ENCODE peak calls at places on chromosome 17, in nine cellular contexts. One of them, this sample, is unnamed.
A peak's percentile ranks its signal among the peaks of the same experiment; 100 is the strongest.

GRCh38 chr17:77036136-77036840 is 104.5 kb upstream of the SEC14L1 start:
- DNase-seq in tibial nerve: no peak
- DNase-seq in CD4-positive, alpha-beta memory T cell: no peak
- DNase-seq in lower lobe of right lung: no peak
- DNase-seq in neural progenitor cell: no peak
- DNase-seq in heart left ventricle: no peak
- DNase-seq in neuronal stem cell: no peak
- DNase-seq in tibial artery: no peak
- DNase-seq in IMR-90: no peak
- DNase-seq in this sample: no peak

GRCh38 chr17:48176456-48176855 is 68.9 kb downstream of the SNX11 start:
- DNase-seq in tibial nerve: no peak
- DNase-seq in CD4-positive, alpha-beta memory T cell: no peak
- DNase-seq in lower lobe of right lung: no peak
- DNase-seq in neural progenitor cell: no peak
- DNase-seq in heart left ventricle: no peak
- DNase-seq in neuronal stem cell: no peak
- DNase-seq in tibial artery: no peak
- DNase-seq in IMR-90: no peak
- DNase-seq in this sample: no peak

GRCh38 chr17:65479282-65479681 is 82.2 kb downstream of the AXIN2 start:
- DNase-seq in tibial nerve: no peak
- DNase-seq in CD4-positive, alpha-beta memory T cell: no peak
- DNase-seq in lower lobe of right lung: no peak
- DNase-seq in neural progenitor cell: no peak
- DNase-seq in heart left ventricle: no peak
- DNase-seq in neuronal stem cell: no peak
- DNase-seq in tibial artery: no peak
- DNase-seq in IMR-90: no peak
- DNase-seq in this sample: no peak

GRCh38 chr17:61232871-61233270 is 166.8 kb upstream of the TBX2 start:
- DNase-seq in tibial nerve: no peak
- DNase-seq in CD4-positive, alpha-beta memory T cell: no peak
- DNase-seq in lower lobe of right lung: no peak
- DNase-seq in neural progenitor cell: no peak
- DNase-seq in heart left ventricle: no peak
- DNase-seq in neuronal stem cell: no peak
- DNase-seq in tibial artery: no peak
- DNase-seq in IMR-90: peak; percentile 72
- DNase-seq in this sample: no peak

GRCh38 chr17:16932611-16933010 is 39.3 kb downstream of the TNFRSF13B start:
- DNase-seq in tibial nerve: no peak
- DNase-seq in CD4-positive, alpha-beta memory T cell: no peak
- DNase-seq in lower lobe of right lung: no peak
- DNase-seq in neural progenitor cell: no peak
- DNase-seq in heart left ventricle: no peak
- DNase-seq in neuronal stem cell: no peak
- DNase-seq in tibial artery: no peak
- DNase-seq in IMR-90: no peak
- DNase-seq in this sample: no peak

GRCh38 chr17:7440823-7441174 is 1.5 kb downstream of the FGF11 start:
- DNase-seq in tibial nerve: no peak
- DNase-seq in CD4-positive, alpha-beta memory T cell: no peak
- DNase-seq in lower lobe of right lung: no peak
- DNase-seq in neural progenitor cell: peak; percentile 66
- DNase-seq in heart left ventricle: peak; percentile 51
- DNase-seq in neuronal stem cell: no peak
- DNase-seq in tibial artery: no peak
- DNase-seq in IMR-90: no peak
- DNase-seq in this sample: no peak

GRCh38 chr17:29138184-29138955 is 41.8 kb downstream of the MYO18A start:
- DNase-seq in tibial nerve: no peak
- DNase-seq in CD4-positive, alpha-beta memory T cell: peak; percentile 26
- DNase-seq in lower lobe of right lung: no peak
- DNase-seq in neural progenitor cell: no peak
- DNase-seq in heart left ventricle: no peak
- DNase-seq in neuronal stem cell: no peak
- DNase-seq in tibial artery: peak; percentile 62
- DNase-seq in IMR-90: peak; percentile 68
- DNase-seq in this sample: no peak

GRCh38 chr17:28488884-28489276 is 15.4 kb downstream of the SLC13A2 start:
- DNase-seq in tibial nerve: no peak
- DNase-seq in CD4-positive, alpha-beta memory T cell: no peak
- DNase-seq in lower lobe of right lung: no peak
- DNase-seq in neural progenitor cell: no peak
- DNase-seq in heart left ventricle: no peak
- DNase-seq in neuronal stem cell: no peak
- DNase-seq in tibial artery: no peak
- DNase-seq in IMR-90: no peak
- DNase-seq in this sample: no peak

GRCh38 chr17:62882878-62883277 is 74.8 kb upstream of the MARCHF10 start:
- DNase-seq in tibial nerve: no peak
- DNase-seq in CD4-positive, alpha-beta memory T cell: no peak
- DNase-seq in lower lobe of right lung: no peak
- DNase-seq in neural progenitor cell: no peak
- DNase-seq in heart left ventricle: no peak
- DNase-seq in neuronal stem cell: no peak
- DNase-seq in tibial artery: no peak
- DNase-seq in IMR-90: peak; percentile 54
- DNase-seq in this sample: no peak

GRCh38 chr17:17555906-17556305 is 35.6 kb downstream of the PEMT start:
- DNase-seq in tibial nerve: no peak
- DNase-seq in CD4-positive, alpha-beta memory T cell: no peak
- DNase-seq in lower lobe of right lung: no peak
- DNase-seq in neural progenitor cell: no peak
- DNase-seq in heart left ventricle: no peak
- DNase-seq in neuronal stem cell: no peak
- DNase-seq in tibial artery: no peak
- DNase-seq in IMR-90: no peak
- DNase-seq in this sample: no peak

GRCh38 chr17:9258115-9259020 is 237.1 kb downstream of the NTN1 start:
- DNase-seq in tibial nerve: no peak
- DNase-seq in CD4-positive, alpha-beta memory T cell: no peak
- DNase-seq in lower lobe of right lung: no peak
- DNase-seq in neural progenitor cell: no peak
- DNase-seq in heart left ventricle: no peak
- DNase-seq in neuronal stem cell: no peak
- DNase-seq in tibial artery: no peak
- DNase-seq in IMR-90: no peak
- DNase-seq in this sample: peak; percentile 19

GRCh38 chr17:9255838-9256237 is 234.5 kb downstream of the NTN1 start:
- DNase-seq in tibial nerve: no peak
- DNase-seq in CD4-positive, alpha-beta memory T cell: no peak
- DNase-seq in lower lobe of right lung: no peak
- DNase-seq in neural progenitor cell: no peak
- DNase-seq in heart left ventricle: no peak
- DNase-seq in neuronal stem cell: no peak
- DNase-seq in tibial artery: no peak
- DNase-seq in IMR-90: no peak
- DNase-seq in this sample: no peak

GRCh38 chr17:9254841-9255240 is 233.5 kb downstream of the NTN1 start:
- DNase-seq in tibial nerve: no peak
- DNase-seq in CD4-positive, alpha-beta memory T cell: no peak
- DNase-seq in lower lobe of right lung: no peak
- DNase-seq in neural progenitor cell: no peak
- DNase-seq in heart left ventricle: no peak
- DNase-seq in neuronal stem cell: no peak
- DNase-seq in tibial artery: no peak
- DNase-seq in IMR-90: no peak
- DNase-seq in this sample: no peak

GRCh38 chr17:9256361-9256943 is 235.1 kb downstream of the NTN1 start:
- DNase-seq in tibial nerve: no peak
- DNase-seq in CD4-positive, alpha-beta memory T cell: no peak
- DNase-seq in lower lobe of right lung: no peak
- DNase-seq in neural progenitor cell: no peak
- DNase-seq in heart left ventricle: no peak
- DNase-seq in neuronal stem cell: no peak
- DNase-seq in tibial artery: no peak
- DNase-seq in IMR-90: no peak
- DNase-seq in this sample: no peak

GRCh38 chr17:9256944-9257629 is 235.8 kb downstream of the NTN1 start:
- DNase-seq in tibial nerve: no peak
- DNase-seq in CD4-positive, alpha-beta memory T cell: no peak
- DNase-seq in lower lobe of right lung: no peak
- DNase-seq in neural progenitor cell: no peak
- DNase-seq in heart left ventricle: no peak
- DNase-seq in neuronal stem cell: no peak
- DNase-seq in tibial artery: no peak
- DNase-seq in IMR-90: peak; percentile 52
- DNase-seq in this sample: no peak
- H3K4me3 ChIP-seq in tibial nerve: no peak overlapping the region
- H3K4me3 ChIP-seq in CD4-positive, alpha-beta memory T cell: no peak overlapping the region
- H3K4me3 ChIP-seq in lower lobe of right lung: no peak overlapping the region
- H3K4me3 ChIP-seq in neural progenitor cell: no peak overlapping the region
- H3K4me3 ChIP-seq in heart left ventricle: no peak overlapping the region
- H3K4me3 ChIP-seq in neuronal stem cell: no peak overlapping the region
- H3K4me3 ChIP-seq in tibial artery: no peak overlapping the region
- H3K4me3 ChIP-seq in IMR-90: no peak overlapping the region
- H3K4me3 ChIP-seq in this sample: no peak overlapping the region

GRCh38 chr17:67881083-67881482 is 55.8 kb downstream of the BPTF start:
- DNase-seq in tibial nerve: no peak
- DNase-seq in CD4-positive, alpha-beta memory T cell: no peak
- DNase-seq in lower lobe of right lung: no peak
- DNase-seq in neural progenitor cell: no peak
- DNase-seq in heart left ventricle: no peak
- DNase-seq in neuronal stem cell: no peak
- DNase-seq in tibial artery: no peak
- DNase-seq in IMR-90: no peak
- DNase-seq in this sample: no peak

GRCh38 chr17:67879662-67880061 is 54.4 kb downstream of the BPTF start:
- DNase-seq in tibial nerve: no peak
- DNase-seq in CD4-positive, alpha-beta memory T cell: no peak
- DNase-seq in lower lobe of right lung: no peak
- DNase-seq in neural progenitor cell: no peak
- DNase-seq in heart left ventricle: no peak
- DNase-seq in neuronal stem cell: no peak
- DNase-seq in tibial artery: no peak
- DNase-seq in IMR-90: no peak
- DNase-seq in this sample: no peak

DNA sequence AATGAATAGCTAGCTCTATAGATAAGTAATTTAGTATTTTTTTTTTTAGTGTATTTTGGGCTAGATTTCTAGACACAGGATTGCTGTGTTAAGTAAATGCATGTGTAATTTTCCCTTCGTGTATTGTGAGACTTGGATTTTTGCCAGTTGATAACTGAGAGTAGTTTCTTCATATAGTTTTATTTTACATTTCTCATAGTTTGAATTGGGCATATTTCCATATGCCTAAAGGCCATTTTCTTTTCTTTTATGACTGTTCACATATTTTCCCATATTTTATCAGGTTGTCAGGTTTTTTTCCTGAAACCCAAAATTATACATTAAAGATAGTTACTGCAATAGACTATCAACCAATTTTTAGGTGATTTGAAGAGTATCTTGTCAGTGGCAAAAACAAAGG is 59.5 kb downstream of the BPTF start:
- DNase-seq in tibial nerve: no peak
- DNase-seq in CD4-positive, alpha-beta memory T cell: no peak
- DNase-seq in lower lobe of right lung: no peak
- DNase-seq in neural progenitor cell: no peak
- DNase-seq in heart left ventricle: no peak
- DNase-seq in neuronal stem cell: no peak
- DNase-seq in tibial artery: no peak
- DNase-seq in IMR-90: no peak
- DNase-seq in this sample: no peak
- H3K4me1 ChIP-seq in tibial nerve: no peaks in the 10 kb centered on the region
- H3K4me1 ChIP-seq in CD4-positive, alpha-beta memory T cell: no peaks in the 10 kb centered on the region
- H3K4me1 ChIP-seq in lower lobe of right lung: no peaks in the 10 kb centered on the region
- H3K4me1 ChIP-seq in neural progenitor cell: no peaks in the 10 kb centered on the region
- H3K4me1 ChIP-seq in heart left ventricle: no peaks in the 10 kb centered on the region
- H3K4me1 ChIP-seq in neuronal stem cell: no peaks in the 10 kb centered on the region
- H3K4me1 ChIP-seq in tibial artery: no peaks in the 10 kb centered on the region
- H3K4me1 ChIP-seq in IMR-90: no peaks in the 10 kb centered on the region
- H3K4me1 ChIP-seq in this sample: no peaks in the 10 kb centered on the region

DNA sequence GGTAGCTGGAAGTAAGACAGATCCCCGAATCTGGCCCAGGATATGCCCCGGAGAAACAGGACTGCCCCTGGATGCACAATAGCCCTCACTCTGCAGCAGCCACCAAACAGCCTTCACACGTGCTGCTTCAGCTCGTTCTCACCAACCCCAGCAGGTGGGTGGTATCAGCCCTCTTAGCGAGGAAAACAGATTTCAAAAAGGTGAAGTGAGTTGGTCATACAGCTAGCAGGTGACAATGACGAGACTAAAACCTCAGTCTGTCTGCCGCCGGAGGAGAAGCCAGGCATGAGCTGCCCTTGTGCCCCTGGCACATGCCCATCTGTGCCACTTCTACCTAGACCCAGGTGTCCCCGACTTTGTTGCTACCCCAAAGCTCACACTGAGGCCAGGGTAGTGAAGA is 92.4 kb downstream of the YPEL2 start:
- DNase-seq in tibial nerve: no peak
- DNase-seq in CD4-positive, alpha-beta memory T cell: no peak
- DNase-seq in lower lobe of right lung: no peak
- DNase-seq in neural progenitor cell: no peak
- DNase-seq in heart left ventricle: no peak
- DNase-seq in neuronal stem cell: no peak
- DNase-seq in tibial artery: no peak
- DNase-seq in IMR-90: no peak
- DNase-seq in this sample: no peak
- H3K27ac ChIP-seq in tibial nerve: no peak overlapping the region
- H3K27ac ChIP-seq in CD4-positive, alpha-beta memory T cell: no peak overlapping the region
- H3K27ac ChIP-seq in lower lobe of right lung: no peak overlapping the region
- H3K27ac ChIP-seq in neural progenitor cell: no peak overlapping the region
- H3K27ac ChIP-seq in heart left ventricle: peak overlapping the region; percentile 96
- H3K27ac ChIP-seq in neuronal stem cell: no peak overlapping the region
- H3K27ac ChIP-seq in tibial artery: peak overlapping the region; percentile 91
- H3K27ac ChIP-seq in IMR-90: no peak overlapping the region
- H3K27ac ChIP-seq in this sample: no peak overlapping the region

DNA sequence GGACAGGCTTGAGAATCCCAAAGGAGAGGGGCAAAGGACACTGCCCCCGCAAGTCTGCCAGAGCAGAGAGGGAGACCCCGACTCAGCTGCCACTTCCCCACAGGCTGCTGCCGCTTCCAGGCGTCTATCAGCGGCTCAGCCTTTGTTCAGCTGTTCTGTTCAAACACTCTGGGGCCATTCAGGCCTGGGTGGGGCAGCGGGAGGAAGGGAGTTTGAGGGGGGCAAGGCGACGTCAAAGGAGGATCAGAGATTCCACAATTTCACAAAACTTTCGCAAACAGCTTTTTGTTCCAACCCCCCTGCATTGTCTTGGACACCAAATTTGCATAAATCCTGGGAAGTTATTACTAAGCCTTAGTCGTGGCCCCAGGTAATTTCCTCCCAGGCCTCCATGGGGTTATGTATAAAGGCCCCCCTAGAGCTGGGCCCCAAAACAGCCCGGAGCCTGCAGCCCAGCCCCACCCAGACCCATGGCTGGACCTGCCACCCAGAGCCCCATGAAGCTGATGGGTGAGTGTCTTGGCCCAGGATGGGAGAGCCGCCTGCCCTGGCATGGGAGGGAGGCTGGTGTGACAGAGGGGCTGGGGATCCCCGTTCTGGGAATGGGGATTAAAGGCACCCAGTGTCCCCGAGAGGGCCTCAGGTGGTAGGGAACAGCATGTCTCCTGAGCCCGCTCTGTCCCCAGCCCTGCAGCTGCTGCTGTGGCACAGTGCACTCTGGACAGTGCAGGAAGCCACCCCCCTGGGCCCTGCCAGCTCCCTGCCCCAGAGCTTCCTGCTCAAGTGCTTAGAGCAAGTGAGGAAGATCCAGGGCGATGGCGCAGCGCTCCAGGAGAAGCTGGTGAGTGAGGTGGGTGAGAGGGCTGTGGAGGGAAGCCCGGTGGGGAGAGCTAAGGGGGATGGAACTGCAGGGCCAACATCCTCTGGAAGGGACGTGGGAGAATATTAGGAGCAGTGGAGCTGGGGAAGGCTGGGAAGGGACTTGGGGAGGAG is at the start of gene CSF3:
- DNase-seq in tibial nerve: no peak
- DNase-seq in CD4-positive, alpha-beta memory T cell: no peak
- DNase-seq in lower lobe of right lung: no peak
- DNase-seq in neural progenitor cell: peak; percentile 53
- DNase-seq in heart left ventricle: no peak
- DNase-seq in neuronal stem cell: no peak
- DNase-seq in tibial artery: no peak
- DNase-seq in IMR-90: no peak
- DNase-seq in this sample: no peak
- H3K4me3 ChIP-seq in tibial nerve: no peak within 1 kb of the TSS
- H3K4me3 ChIP-seq in CD4-positive, alpha-beta memory T cell: no peak within 1 kb of the TSS
- H3K4me3 ChIP-seq in lower lobe of right lung: peak within 1 kb of the TSS; percentile 14
- H3K4me3 ChIP-seq in neural progenitor cell: no peak within 1 kb of the TSS
- H3K4me3 ChIP-seq in heart left ventricle: no peak within 1 kb of the TSS
- H3K4me3 ChIP-seq in neuronal stem cell: no peak within 1 kb of the TSS
- H3K4me3 ChIP-seq in tibial artery: no peak within 1 kb of the TSS
- H3K4me3 ChIP-seq in IMR-90: no peak within 1 kb of the TSS
- H3K4me3 ChIP-seq in this sample: no peak within 1 kb of the TSS

This sample was measured in SJSA1.